ENCODE peak calls at places on chromosomes 6 and 20, in six cellular contexts. I is SK-N-SH, T is psoas muscle, N is neural progenitor cell, H is body of pancreas, A is adrenal gland. S is an unnamed sample.

GRCh38 chr6:159594750-159595117 is 98.3 kb downstream of the SOD2 start:
- DNase-seq in I (no peak), T (no peak), N (no peak), H (no peak), A (no peak), S (no peak)

GRCh38 chr20:38665886-38666285 is 58.4 kb upstream of the SLC32A1 start:
- DNase-seq in I (no peak), T (no peak), N (no peak), H (no peak), A (no peak), S (no peak)

GRCh38 chr6:79946773-79947190 is 571 bp downstream of the ELOVL4 start:
- DNase-seq in I (no peak), T (no peak), N (peak), H (no peak), A (peak), S (no peak)

GRCh38 chr6:85240787-85241186 is 209.1 kb upstream of the NT5E start:
- DNase-seq in I (no peak), T (no peak), N (peak), H (no peak), A (no peak), S (no peak)

GRCh38 chr6:20340459-20340858 is 61.2 kb upstream of the E2F3 start:
- DNase-seq in I (no peak), T (no peak), N (no peak), H (no peak), A (no peak), S (no peak)

GRCh38 chr20:57619053-57619831 is 984 bp downstream of the ZBP1 start:
- DNase-seq in I (no peak), T (peak), N (no peak), H (no peak), A (peak), S (no peak)

GRCh38 chr6:140845666-140846065 is 1287.1 kb upstream of the GJE1 start:
- DNase-seq in I (no peak), T (no peak), N (no peak), H (no peak), A (no peak), S (no peak)

GRCh38 chr6:113982055-113982550 is 11.2 kb upstream of the HDAC2 start:
- DNase-seq in I (no peak), T (no peak), N (no peak), H (no peak), A (no peak), S (no peak)

GRCh38 chr6:147406783-147407182 is 101.7 kb upstream of the SAMD5 start:
- DNase-seq in I (no peak), T (no peak), N (no peak), H (no peak), A (no peak), S (no peak)

GRCh38 chr20:20780127-20780822 is 67.8 kb upstream of the RALGAPA2 start:
- DNase-seq in I (no peak), T (peak), N (no peak), H (peak), A (peak), S (peak)

GRCh38 chr20:46545077-46545826 is 5.2 kb downstream of the OCSTAMP start:
- DNase-seq in I (no peak), T (no peak), N (no peak), H (no peak), A (no peak), S (no peak)

GRCh38 chr6:9494864-9495263 is 920.0 kb downstream of the TFAP2A start:
- DNase-seq in I (no peak), T (no peak), N (no peak), H (no peak), A (no peak), S (no peak)

GRCh38 chr20:47146703-47147102 is 209.8 kb downstream of the ZMYND8 start:
- DNase-seq in I (no peak), T (no peak), N (peak), H (no peak), A (no peak), S (no peak)

GRCh38 chr6:108556864-108557493 is 3.7 kb upstream of the FOXO3 start:
- DNase-seq in I (no peak), T (no peak), N (peak), H (no peak), A (peak), S (peak)

GRCh38 chr6:165846123-165846966 is 183.3 kb upstream of the PDE10A start:
- DNase-seq in I (no peak), T (no peak), N (no peak), H (no peak), A (no peak), S (no peak)

GRCh38 chr6:122388945-122389344 is 10.5 kb upstream of the HSF2 start:
- DNase-seq in I (no peak), T (no peak), N (no peak), H (no peak), A (no peak), S (no peak)

GRCh38 chr6:83086751-83087150 is 19.3 kb downstream of the DOP1A start:
- DNase-seq in I (no peak), T (no peak), N (no peak), H (no peak), A (no peak), S (no peak)

GRCh38 chr20:23078994-23079364 is 7.1 kb downstream of the CD93 start:
- DNase-seq in I (no peak), T (no peak), N (peak), H (no peak), A (no peak), S (no peak)

GRCh38 chr6:38871745-38872568 is 156.8 kb downstream of the DNAH8 start:
- DNase-seq in I (peak), T (no peak), N (peak), H (peak), A (peak), S (no peak)

GRCh38 chr6:108113557-108114519 is 39.3 kb upstream of the OSTM1 start:
- DNase-seq in I (peak), T (peak), N (peak), H (no peak), A (peak), S (no peak)

GRCh38 chr20:58045579-58045978 is 182.9 kb downstream of the ANKRD60 start:
- DNase-seq in I (no peak), T (no peak), N (no peak), H (no peak), A (no peak), S (no peak)

GRCh38 chr20:3045042-3045815 is 623 bp upstream of the MRPS26 start:
- DNase-seq in I (peak), T (peak), N (no peak), H (peak), A (peak), S (peak)

GRCh38 chr6:13924146-13924948 is 405 bp upstream of the RNF182 start:
- DNase-seq in I (peak), T (peak), N (peak), H (peak), A (peak), S (no peak)

GRCh38 chr20:1874534-1875168 is 20.6 kb upstream of the SIRPA start:
- DNase-seq in I (no peak), T (no peak), N (no peak), H (no peak), A (no peak), S (no peak)

GRCh38 chr6:56940977-56941376 is 13.9 kb upstream of the BEND6 start:
- DNase-seq in I (no peak), T (no peak), N (no peak), H (no peak), A (no peak), S (no peak)

GRCh38 chr6:110395221-110395620 is 20.2 kb downstream of the DDO start:
- DNase-seq in I (no peak), T (no peak), N (no peak), H (no peak), A (peak), S (no peak)

GRCh38 chr6:140581601-140582000 is 1207.2 kb upstream of the CITED2 start:
- DNase-seq in I (no peak), T (no peak), N (no peak), H (no peak), A (no peak), S (no peak)

GRCh38 chr6:15536201-15536955 is 126.5 kb downstream of the DTNBP1 start:
- DNase-seq in I (no peak), T (no peak), N (no peak), H (no peak), A (no peak), S (no peak)

GRCh38 chr6:44116643-44117382 is 10.4 kb downstream of the MRPL14 start:
- DNase-seq in I (no peak), T (no peak), N (no peak), H (no peak), A (no peak), S (no peak)

GRCh38 chr6:87722831-87723726 is 21.0 kb upstream of the AKIRIN2 start:
- DNase-seq in I (no peak), T (peak), N (peak), H (peak), A (peak), S (peak)
- H3K27ac ChIP-seq in I (no peak), T (peak), N (no peak), H (peak), A (peak), S (peak)

GRCh38 chr6:128885381-128885780 is 2.4 kb downstream of the LAMA2 start:
- DNase-seq in I (no peak), T (no peak), N (no peak), H (no peak), A (no peak), S (no peak)

GRCh38 chr6:128892079-128892478 is 9.1 kb downstream of the LAMA2 start:
- DNase-seq in I (no peak), T (no peak), N (no peak), H (no peak), A (no peak), S (no peak)

GRCh38 chr6:128888444-128889175 is 5.7 kb downstream of the LAMA2 start:
- DNase-seq in I (no peak), T (no peak), N (no peak), H (no peak), A (no peak), S (no peak)

DNA sequence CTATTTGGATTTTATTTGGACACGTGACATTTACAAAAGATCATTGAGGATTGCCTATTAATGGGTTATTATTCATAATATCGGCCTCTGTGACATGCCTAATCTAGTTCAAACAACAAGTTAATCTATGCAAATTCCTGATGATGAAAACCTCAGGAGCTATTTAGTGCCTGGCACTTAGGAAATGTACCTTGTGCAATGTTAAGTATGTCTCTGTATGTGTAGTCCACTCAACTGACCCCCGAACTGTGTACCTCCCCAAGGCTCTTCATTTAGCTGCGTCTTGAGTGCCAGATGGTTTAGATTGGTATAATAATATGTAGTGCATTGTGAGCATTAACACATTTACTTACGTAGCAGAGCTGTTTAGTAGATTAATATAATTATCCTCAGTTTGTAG is 6.9 kb downstream of the LAMA2 start:
- DNase-seq in I (no peak), T (no peak), N (no peak), H (no peak), A (no peak), S (no peak)
- H3K27ac ChIP-seq in I (no peak), T (no peak), N (no peak), H (no peak), A (no peak), S (no peak)

GRCh38 chr6:35184580-35185301 is 29.0 kb upstream of the SCUBE3 start:
- DNase-seq in I (no peak), T (no peak), N (no peak), H (no peak), A (no peak), S (no peak)
- H3K27ac ChIP-seq in I (no peak), T (no peak), N (no peak), H (no peak), A (peak), S (peak)

DNA sequence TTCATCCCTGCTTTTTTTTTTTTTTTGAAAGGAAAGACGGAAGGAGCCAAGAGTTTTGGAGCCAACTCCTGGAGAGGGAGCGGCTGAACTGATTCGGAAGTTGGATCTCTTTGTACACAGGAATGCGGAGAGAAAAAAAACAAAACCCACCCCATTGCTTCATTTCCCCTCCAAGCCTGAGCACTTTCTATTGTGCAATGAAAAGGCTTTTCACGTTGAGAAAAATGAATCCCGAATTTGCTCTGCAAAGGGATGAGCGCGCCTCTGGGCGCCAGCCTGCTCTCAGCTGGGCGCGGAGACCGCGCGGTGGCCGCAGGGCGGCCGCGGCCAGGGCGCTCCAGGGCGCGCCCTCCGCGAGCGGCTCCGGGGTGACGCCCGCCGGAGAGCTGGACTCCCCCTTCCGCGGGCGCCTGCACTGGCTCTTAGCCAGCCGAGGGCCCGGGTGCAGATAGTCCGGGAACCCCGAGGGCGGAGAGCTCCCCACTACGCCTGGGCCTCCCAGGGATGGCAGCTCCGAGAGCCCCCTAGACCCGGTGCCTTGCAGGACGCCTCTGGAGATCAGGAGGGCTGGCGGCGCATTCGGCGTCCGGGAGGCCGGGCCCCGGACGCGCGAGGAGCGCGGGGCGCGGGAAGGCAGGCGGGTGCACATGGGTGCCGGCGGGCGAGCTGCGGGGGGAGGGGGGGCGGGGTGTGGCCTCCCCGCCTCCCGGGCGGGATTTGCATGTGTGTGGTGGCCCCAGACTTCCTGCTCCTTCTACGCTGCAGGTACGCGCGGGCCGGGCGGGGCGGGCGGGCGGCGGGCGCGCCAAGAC is at the start of gene ITPR3:
- DNase-seq in I (peak), T (peak), N (peak), H (peak), A (peak), S (no peak)
- H3K27ac ChIP-seq in I (no peak), T (peak), N (no peak), H (peak), A (peak), S (peak)

GRCh38 chr20:35192071-35192872 is 20.4 kb downstream of the PROCR start:
- DNase-seq in I (no peak), T (no peak), N (no peak), H (peak), A (no peak), S (no peak)

GRCh38 chr20:35199696-35200095 is 26.8 kb upstream of the MMP24 start:
- DNase-seq in I (no peak), T (no peak), N (no peak), H (no peak), A (no peak), S (no peak)

GRCh38 chr20:35200255-35200654 is 26.2 kb upstream of the MMP24 start:
- DNase-seq in I (no peak), T (no peak), N (no peak), H (no peak), A (no peak), S (no peak)

GRCh38 chr20:35191419-35191818 is 19.5 kb downstream of the PROCR start:
- DNase-seq in I (no peak), T (no peak), N (no peak), H (no peak), A (no peak), S (no peak)

DNA sequence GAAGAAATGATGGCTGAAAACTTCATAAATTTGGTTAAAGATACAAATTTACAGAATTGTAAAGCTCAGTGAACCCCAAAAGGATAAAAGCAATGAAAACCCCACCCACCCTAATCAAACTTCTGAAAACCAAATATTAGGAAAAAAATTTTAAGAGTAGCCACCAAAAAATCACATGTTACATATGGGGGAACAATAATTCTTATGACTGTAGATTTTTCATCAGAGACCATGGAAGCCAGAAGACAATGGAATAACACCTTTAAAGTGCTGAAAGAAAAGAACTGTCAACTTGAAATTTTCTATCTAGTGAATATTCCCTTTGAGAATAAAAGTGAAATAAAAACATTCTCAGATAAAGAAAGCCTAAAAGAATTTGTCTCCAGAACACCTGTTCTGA is 24.4 kb downstream of the PROCR start:
- DNase-seq in I (no peak), T (no peak), N (no peak), H (no peak), A (no peak), S (no peak)
- H3K27ac ChIP-seq in I (no peak), T (no peak), N (no peak), H (no peak), A (no peak), S (no peak)

GRCh38 chr6:41871677-41872076 is 23.5 kb downstream of the USP49 start:
- DNase-seq in I (no peak), T (no peak), N (no peak), H (no peak), A (no peak), S (no peak)
- H3K27ac ChIP-seq in I (no peak), T (no peak), N (no peak), H (no peak), A (no peak), S (no peak)

GRCh38 chr6:36886948-36887347 is 1.2 kb downstream of the C6orf89 start:
- DNase-seq in I (no peak), T (no peak), N (no peak), H (no peak), A (no peak), S (no peak)
- H3K27ac ChIP-seq in I (no peak), T (peak), N (no peak), H (no peak), A (no peak), S (no peak)

S was measured in coronary artery.